ENCODE peak calls at places on chromosomes 6 and 20, in nine cellular contexts. S is prostate gland, O is GM23338, M is stomach, Y is transverse colon, B is HCT116, C is Panc1, U is HepG2, Z is SK-N-SH. Q is an unnamed sample.

GRCh38 chr20:55676097-55676496 is 329.2 kb downstream of the CBLN4 start:
- DNase-seq in S (no peak), O (no peak), U (no peak), M (no peak), Z (no peak), B (no peak), C (no peak), Y (no peak), Q (no peak)

GRCh38 chr6:88547768-88548167 is 381.6 kb upstream of the CNR1 start:
- DNase-seq in M (no peak), U (no peak), C (no peak), O (no peak), S (no peak), Z (no peak), Y (no peak), B (no peak), Q (no peak)

GRCh38 chr6:134740473-134741192 is 209.3 kb downstream of the ALDH8A1 start:
- DNase-seq in B (no peak), S (no peak), Z (peak; percentile 20), O (no peak), C (no peak), U (no peak), Y (no peak), M (no peak), Q (no peak)

GRCh38 chr6:13574571-13575376 is at the start of gene SIRT5:
- DNase-seq in Z (peak; percentile 81), O (peak; percentile 93), U (peak; percentile 94), M (peak; percentile 83), B (peak; percentile 85), Y (peak; percentile 93), S (peak; percentile 71), C (peak; percentile 68), Q (peak; percentile 90)

GRCh38 chr6:49906511-49906910 is 40.2 kb upstream of the CRISP1 start:
- DNase-seq in B (no peak), M (no peak), C (no peak), Z (no peak), Y (no peak), S (peak; percentile 17), O (no peak), U (no peak), Q (no peak)

GRCh38 chr6:150547511-150548222 is 52.0 kb upstream of the PLEKHG1 start:
- DNase-seq in B (no peak), Y (no peak), U (peak; percentile 24), S (no peak), O (peak; percentile 60), C (no peak), M (no peak), Z (no peak), Q (no peak)

GRCh38 chr6:167930300-167930699 is 67.2 kb upstream of the KIF25 start:
- DNase-seq in O (no peak), Z (no peak), B (no peak), U (peak; percentile 24), M (no peak), S (no peak), C (no peak), Y (no peak), Q (no peak)

GRCh38 chr6:44076366-44077200 is 50.7 kb downstream of the MRPL14 start:
- DNase-seq in U (no peak), M (peak; percentile 74), Z (peak; percentile 91), B (no peak), O (peak; percentile 41), C (no peak), Y (peak; percentile 56), S (no peak), Q (no peak)

GRCh38 chr6:159969204-159969912 is 476 bp downstream of the IGF2R start:
- DNase-seq in B (no peak), O (peak; percentile 65), C (no peak), M (peak; percentile 31), Z (peak; percentile 77), S (peak; percentile 20), Y (peak; percentile 42), U (no peak), Q (peak; percentile 82)

GRCh38 chr20:52469143-52469542 is 277.6 kb upstream of the ZFP64 start:
- DNase-seq in O (peak; percentile 6), S (no peak), M (no peak), Y (no peak), C (no peak), B (no peak), Z (no peak), U (no peak), Q (no peak)

GRCh38 chr20:39778847-39779641 is 816.9 kb downstream of the DHX35 start:
- DNase-seq in M (no peak), Z (no peak), S (no peak), U (no peak), B (no peak), C (no peak), Y (no peak), O (peak; percentile 24), Q (no peak)

DNA sequence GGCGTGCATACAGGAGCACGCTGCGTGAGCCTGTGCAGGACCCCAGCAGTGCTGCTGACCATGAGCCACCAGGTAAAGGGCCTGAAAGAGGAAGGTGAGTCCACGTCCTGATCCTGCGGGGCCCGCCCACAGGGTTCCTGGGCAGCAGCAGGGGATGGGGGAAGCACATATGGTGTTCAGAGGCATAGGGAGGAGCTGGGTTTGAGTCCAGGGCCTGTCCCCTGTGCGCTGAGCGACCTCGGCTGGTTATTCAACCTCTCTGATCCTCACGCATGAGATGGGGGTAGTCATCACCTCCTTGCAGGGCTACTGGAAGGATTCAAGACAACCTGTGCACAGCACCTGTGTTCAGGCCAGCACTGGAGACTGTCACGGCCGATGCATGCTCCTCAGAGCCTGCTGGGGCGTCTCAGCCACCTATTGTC is at the start of gene TMC2:
- DNase-seq in B (no peak), U (no peak), M (no peak), Z (no peak), S (no peak), Y (no peak), C (no peak), O (no peak), Q (peak; percentile 74)
- TF ChIP-seq POLR2AphosphoS5 in B (no peak), U (no peak), M (no peak), Z (no peak), S (no peak), Y (no peak), C (no peak), O (no peak), Q (no peak)

GRCh38 chr20:32285082-32285620 is 7.7 kb downstream of the KIF3B start:
- DNase-seq in Y (no peak), O (no peak), C (no peak), Z (no peak), S (no peak), B (no peak), U (no peak), M (no peak), Q (no peak)
- H3K4me1 ChIP-seq in Y (peaks cover 25% of the 10 kb centered on the region), O (no peaks in the 10 kb centered on the region), C (peaks cover 18% of the 10 kb centered on the region), Z (peaks cover 4% of the 10 kb centered on the region), S (no peaks in the 10 kb centered on the region), B (peaks cover 9% of the 10 kb centered on the region), U (peaks cover 57% of the 10 kb centered on the region), M (peaks cover 66% of the 10 kb centered on the region), Q (peaks cover 19% of the 10 kb centered on the region)

GRCh38 chr6:157555795-157556645 is 175.0 kb downstream of the ZDHHC14 start:
- DNase-seq in Z (no peak), C (no peak), U (no peak), O (no peak), S (no peak), Y (no peak), B (no peak), M (no peak), Q (no peak)

GRCh38 chr6:157557541-157557940 is 176.6 kb downstream of the ZDHHC14 start:
- DNase-seq in C (no peak), M (no peak), U (no peak), S (no peak), Z (no peak), B (no peak), O (no peak), Y (no peak), Q (no peak)

GRCh38 chr6:157558487-157559200 is 177.7 kb downstream of the ZDHHC14 start:
- DNase-seq in Y (no peak), C (no peak), B (no peak), Z (no peak), U (no peak), O (no peak), M (no peak), S (no peak), Q (no peak)

GRCh38 chr6:157558049-157558448 is 177.1 kb downstream of the ZDHHC14 start:
- DNase-seq in M (no peak), O (peak; percentile 39), B (no peak), U (no peak), Y (no peak), S (no peak), Z (no peak), C (no peak), Q (no peak)

DNA sequence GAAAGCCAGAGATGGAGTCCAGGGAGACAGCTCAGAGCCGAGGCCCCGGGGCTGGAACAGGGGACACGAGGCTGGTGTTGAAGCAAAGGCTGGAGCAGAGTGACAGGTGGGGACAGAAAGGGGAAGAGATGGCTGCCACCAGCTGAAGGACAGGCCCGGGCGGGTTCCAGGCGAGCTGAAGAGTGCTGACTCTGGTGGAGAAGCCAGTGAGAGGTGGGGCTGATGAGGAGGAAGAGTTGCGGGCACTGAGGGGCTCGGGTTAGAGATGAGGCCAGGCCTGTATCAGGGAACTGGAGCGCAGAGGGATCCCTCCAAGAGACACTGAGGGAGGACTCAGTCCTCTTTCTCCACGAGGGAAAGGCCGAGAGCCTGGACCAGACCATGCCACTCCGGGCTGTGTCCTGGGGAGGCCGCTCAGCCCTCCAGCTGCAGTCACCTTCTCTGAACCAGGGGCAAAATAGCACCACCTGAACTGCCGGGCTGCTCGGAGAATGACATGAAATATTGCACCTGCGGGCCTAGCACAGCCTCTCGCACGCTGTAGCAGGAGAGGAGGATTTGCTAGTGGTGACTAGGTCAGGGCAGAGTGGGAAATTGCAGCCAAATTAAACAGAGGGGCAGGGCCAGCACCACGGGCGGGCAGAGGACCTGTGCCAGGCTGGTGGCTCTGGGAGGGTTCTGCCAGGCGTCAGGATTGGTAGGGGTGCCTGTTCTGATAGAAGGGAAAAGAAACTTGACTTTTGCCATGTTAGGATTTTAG is 175.9 kb downstream of the ZDHHC14 start:
- DNase-seq in M (peak; percentile 76), Z (no peak), B (no peak), Y (peak; percentile 30), C (no peak), U (no peak), S (peak; percentile 34), O (no peak), Q (no peak)
- TF ChIP-seq CTCF in M (no peak), Z (no peak), B (no peak), Y (no peak), C (no peak), U (no peak), S (no peak), O (no peak), Q (no peak)

DNA sequence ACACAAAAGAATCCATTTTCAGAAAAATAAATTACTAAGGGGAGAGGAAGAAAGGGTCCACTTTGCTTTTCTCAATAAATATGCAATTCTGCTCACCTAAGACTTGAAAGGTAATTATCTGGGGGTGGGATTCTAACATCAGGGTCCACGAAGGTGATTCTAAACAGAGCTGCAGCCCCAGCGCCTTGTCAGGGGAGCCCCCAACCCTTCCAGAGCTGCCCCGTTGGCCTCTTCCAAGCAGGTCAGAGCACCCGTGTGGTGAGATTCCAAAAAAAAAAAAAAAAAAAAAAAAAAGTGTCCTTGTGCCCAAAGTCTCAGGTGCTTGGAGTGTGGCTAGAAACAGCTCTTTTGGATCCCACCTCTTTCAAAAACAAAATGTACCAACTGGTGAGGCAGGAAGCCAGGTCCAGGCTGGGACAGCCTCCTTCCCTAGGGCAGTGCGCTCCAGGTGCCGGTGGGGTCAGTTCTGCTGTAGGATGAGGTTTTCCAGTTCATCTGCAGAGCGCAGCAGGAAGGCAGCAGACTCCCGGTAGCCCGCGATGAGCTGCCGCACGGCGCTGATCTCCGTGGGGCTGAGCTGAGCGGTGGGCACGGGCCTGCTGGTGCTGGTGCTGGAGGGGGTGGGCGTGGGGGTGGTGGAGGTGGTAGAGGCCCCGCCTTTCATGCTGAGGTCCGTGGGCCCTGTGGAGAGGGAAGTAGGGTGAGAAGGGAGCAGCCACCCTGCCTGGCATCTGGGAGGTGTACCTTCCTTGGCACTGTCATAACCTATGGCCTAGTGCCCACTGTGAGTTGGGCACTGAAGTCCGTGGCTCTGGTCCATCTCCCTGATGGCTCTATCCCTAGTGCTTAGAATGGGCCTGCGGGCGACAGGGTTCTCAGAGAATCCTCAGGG is 89.3 kb downstream of the ASXL1 start:
- DNase-seq in B (no peak), Z (no peak), S (no peak), O (no peak), M (no peak), U (no peak), C (no peak), Y (peak; percentile 6), Q (peak; percentile 71)
- TF ChIP-seq POLR2AphosphoS5 in B (no peak), Z (no peak), S (no peak), O (no peak), M (no peak), U (peak; percentile 34), C (no peak), Y (no peak), Q (no peak)

Q was measured in suprapubic skin.